ENCODE peak calls at places on chromosomes 4 and X, in four cellular contexts. A is mesendoderm, Y is tibial artery, F is brain microvascular endothelial cell. H is an unnamed sample.
A peak's percentile ranks its signal among the peaks of the same experiment; 100 is the strongest.

GRCh38 chrX:40154229-40154852 is 56.6 kb upstream of the BCOR start:
- DNase-seq in A (peak; percentile 69), Y (no peak), F (no peak), H (peak; percentile 44)

GRCh38 chr4:143241892-143242291 is 57.2 kb downstream of the USP38 start:
- DNase-seq in A (peak; percentile 38), Y (no peak), F (no peak), H (no peak)

GRCh38 chrX:118448273-118448783 is 47.3 kb upstream of the DOCK11 start:
- DNase-seq in A (no peak), Y (no peak), F (no peak), H (no peak)

GRCh38 chrX:43500996-43501694 is 155.0 kb upstream of the MAOA start:
- DNase-seq in A (no peak), Y (no peak), F (no peak), H (no peak)

GRCh38 chr4:13108096-13108495 is 376.0 kb downstream of the RAB28 start:
- DNase-seq in A (no peak), Y (no peak), F (no peak), H (no peak)

GRCh38 chr4:27701563-27701962 is 840.9 kb downstream of the STIM2 start:
- DNase-seq in A (no peak), Y (no peak), F (no peak), H (no peak)

GRCh38 chr4:8589831-8590545 is 2.6 kb upstream of the CPZ start:
- DNase-seq in A (no peak), Y (no peak), F (no peak), H (no peak)

GRCh38 chr4:128386761-128387599 is 99.4 kb upstream of the PGRMC2 start:
- DNase-seq in A (peak; percentile 47), Y (peak; percentile 95), F (peak; percentile 97), H (peak; percentile 97)

GRCh38 chr4:179804440-179804839 is 2362.2 kb upstream of the AGA start:
- DNase-seq in A (peak; percentile 6), Y (no peak), F (no peak), H (no peak)

GRCh38 chr4:113090954-113091353 is 41.5 kb downstream of the ANK2 start:
- DNase-seq in A (no peak), Y (no peak), F (no peak), H (no peak)

GRCh38 chrX:110847334-110847733 is 51.7 kb upstream of the CHRDL1 start:
- DNase-seq in A (peak; percentile 54), Y (no peak), F (peak; percentile 63), H (no peak)

GRCh38 chr4:40562208-40562607 is 67.5 kb downstream of the RBM47 start:
- DNase-seq in A (no peak), Y (no peak), F (no peak), H (no peak)
- H3K4me3 ChIP-seq in A (no peak overlapping the region), Y (no peak overlapping the region), F (no peak overlapping the region), H (no peak overlapping the region)

GRCh38 chr4:41658106-41658505 is 90.4 kb downstream of the PHOX2B start:
- DNase-seq in A (peak; percentile 19), Y (no peak), F (no peak), H (no peak)

GRCh38 chr4:41656572-41657301 is 91.8 kb downstream of the PHOX2B start:
- DNase-seq in A (peak; percentile 10), Y (peak; percentile 24), F (no peak), H (no peak)

GRCh38 chr4:41660350-41660749 is 88.2 kb downstream of the PHOX2B start:
- DNase-seq in A (no peak), Y (no peak), F (no peak), H (no peak)

GRCh38 chr4:41655177-41655576 is 93.3 kb downstream of the PHOX2B start:
- DNase-seq in A (no peak), Y (no peak), F (no peak), H (no peak)

GRCh38 chr4:41657561-41657960 is 91.0 kb downstream of the PHOX2B start:
- DNase-seq in A (peak; percentile 6), Y (no peak), F (no peak), H (no peak)
- H3K4me3 ChIP-seq in A (no peak overlapping the region), Y (no peak overlapping the region), F (no peak overlapping the region), H (no peak overlapping the region)

DNA sequence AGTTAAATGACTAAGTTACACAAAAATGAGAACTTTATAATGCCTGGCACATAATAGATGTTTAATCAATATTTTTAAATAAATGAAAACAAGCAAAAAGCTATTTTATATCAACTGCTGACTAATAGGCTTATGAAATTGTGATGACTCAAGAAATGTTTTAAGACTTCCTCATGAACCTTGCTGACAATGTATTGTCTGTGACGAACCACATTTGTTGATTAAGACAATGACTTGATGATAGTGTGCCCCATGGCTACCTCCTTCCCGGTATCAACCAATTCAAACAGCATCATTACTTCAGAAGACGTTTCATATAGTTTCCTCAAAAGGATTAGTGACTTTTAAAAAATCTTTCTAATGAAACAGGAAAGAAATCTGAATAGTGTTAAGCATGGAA is 7.9 kb downstream of the CXCL6 start:
- DNase-seq in A (peak; percentile 56), Y (no peak), F (peak; percentile 55), H (no peak)
- H3K4me3 ChIP-seq in A (no peak overlapping the region), Y (no peak overlapping the region), F (no peak overlapping the region), H (no peak overlapping the region)

DNA sequence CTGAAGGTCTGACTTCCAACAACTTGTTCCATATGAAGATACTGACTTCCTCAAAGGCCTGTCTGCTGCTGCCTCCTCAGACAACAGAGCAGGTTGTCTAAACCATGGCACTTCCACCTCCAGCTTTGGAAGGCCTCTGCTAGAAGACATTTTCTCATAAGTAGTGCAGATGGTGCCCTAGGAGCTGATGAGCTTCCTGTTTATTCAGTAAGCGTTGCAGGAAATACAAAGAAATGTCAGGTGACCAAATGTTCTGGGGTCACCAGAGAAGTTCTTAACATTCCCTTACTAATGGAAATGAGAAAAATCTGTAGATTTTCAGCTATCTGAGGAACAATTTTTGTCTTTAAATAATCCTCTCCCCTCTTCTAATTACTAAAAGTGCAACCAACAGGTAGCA is 28.9 kb downstream of the FGF2 start:
- DNase-seq in A (no peak), Y (no peak), F (no peak), H (no peak)
- H3K4me3 ChIP-seq in A (no peak overlapping the region), Y (peak overlapping the region; percentile 35), F (no peak overlapping the region), H (no peak overlapping the region)

DNA sequence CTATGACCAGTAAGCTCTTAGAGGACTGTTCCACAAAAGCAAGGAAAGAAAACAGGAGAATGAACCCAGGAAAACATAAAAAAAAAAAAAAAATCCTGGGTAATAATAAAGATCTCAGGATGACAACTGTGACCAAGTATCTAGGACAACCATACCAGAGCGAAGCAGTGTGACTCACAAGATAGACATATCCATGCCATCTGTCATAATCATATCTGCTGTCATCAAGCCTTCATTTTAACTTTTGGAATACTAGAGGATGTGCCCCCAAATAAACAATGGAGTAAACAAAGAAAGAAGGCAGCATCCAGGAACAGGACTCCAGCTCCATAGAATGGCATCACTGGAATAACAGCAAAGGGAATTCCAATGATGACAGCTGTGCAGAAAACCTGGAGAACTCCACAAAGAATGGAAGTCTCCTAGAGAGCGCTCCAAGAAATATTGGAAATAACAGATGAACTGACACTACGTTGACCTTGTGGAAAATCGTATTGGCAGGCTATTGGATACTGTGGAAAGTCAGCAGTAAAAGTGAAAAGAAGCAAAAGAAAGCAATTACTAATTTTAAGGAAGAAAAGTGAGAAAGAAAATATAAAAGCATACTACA is 35.3 kb downstream of the HPGDS start:
- DNase-seq in A (no peak), Y (no peak), F (peak; percentile 25), H (no peak)
- H3K4me3 ChIP-seq in A (no peak overlapping the region), Y (no peak overlapping the region), F (no peak overlapping the region), H (no peak overlapping the region)